ENCODE peak calls at places on chromosome 17, in six cellular contexts. I, Z, C, U, X and G are unnamed samples.

GRCh38 chr17:72393553-72393952 is 272.7 kb downstream of the SOX9 start:
- DNase-seq in I (peak; percentile 54), Z (peak; percentile 70), C (peak; percentile 99), U (peak; percentile 96), X (no peak), G (no peak)

GRCh38 chr17:50817142-50817751 is 18.1 kb upstream of the WFIKKN2 start:
- DNase-seq in I (no peak), Z (no peak), C (no peak), U (peak; percentile 36), X (peak; percentile 79), G (peak; percentile 77)

GRCh38 chr17:15657868-15658775 is 26.0 kb downstream of the TRIM16 start:
- DNase-seq in I (no peak), Z (peak; percentile 84), C (no peak), U (no peak), X (no peak), G (no peak)

GRCh38 chr17:45296833-45297124 is 20.0 kb downstream of the MAP3K14 start:
- DNase-seq in I (no peak), Z (no peak), C (no peak), U (peak; percentile 54), X (no peak), G (no peak)

GRCh38 chr17:12230411-12230810 is 209.7 kb downstream of the MAP2K4 start:
- DNase-seq in I (no peak), Z (no peak), C (no peak), U (no peak), X (no peak), G (no peak)

GRCh38 chr17:51819341-51819740 is 339.2 kb downstream of the CA10 start:
- DNase-seq in I (no peak), Z (no peak), C (no peak), U (no peak), X (no peak), G (no peak)

GRCh38 chr17:30829022-30829421 is 2.7 kb upstream of the ATAD5 start:
- DNase-seq in I (no peak), Z (no peak), C (no peak), U (no peak), X (no peak), G (no peak)

GRCh38 chr17:53039981-53040380 is 782.7 kb upstream of the KIF2B start:
- DNase-seq in I (no peak), Z (no peak), C (no peak), U (no peak), X (no peak), G (no peak)

GRCh38 chr17:74430706-74431567 is 951 bp upstream of the GPRC5C start:
- DNase-seq in I (no peak), Z (peak; percentile 68), C (peak; percentile 23), U (peak; percentile 46), X (peak; percentile 63), G (peak; percentile 87)

GRCh38 chr17:79830303-79830702 is 8.9 kb downstream of the CBX4 start:
- DNase-seq in I (no peak), Z (no peak), C (no peak), U (no peak), X (no peak), G (no peak)

GRCh38 chr17:17032131-17032692 is 10.0 kb upstream of the MPRIP start:
- DNase-seq in I (no peak), Z (peak; percentile 73), C (peak; percentile 82), U (peak; percentile 91), X (no peak), G (no peak)

GRCh38 chr17:58328195-58329034 is at the start of gene TSPOAP1:
- DNase-seq in I (no peak), Z (no peak), C (no peak), U (no peak), X (no peak), G (no peak)

GRCh38 chr17:44501866-44502265 is 1.3 kb downstream of the GPATCH8 start:
- DNase-seq in I (no peak), Z (no peak), C (peak; percentile 22), U (peak; percentile 36), X (no peak), G (no peak)

GRCh38 chr17:1010586-1010985 is 13.7 kb downstream of the TIMM22 start:
- DNase-seq in I (no peak), Z (no peak), C (no peak), U (no peak), X (no peak), G (no peak)

GRCh38 chr17:56982312-56982711 is 4.4 kb downstream of the SCPEP1 start:
- DNase-seq in I (no peak), Z (peak; percentile 82), C (no peak), U (no peak), X (no peak), G (no peak)

GRCh38 chr17:68732301-68732749 is 131.2 kb upstream of the FAM20A start:
- DNase-seq in I (no peak), Z (peak; percentile 63), C (no peak), U (no peak), X (no peak), G (peak; percentile 58)

GRCh38 chr17:1714488-1714979 is 4.4 kb upstream of the TLCD2 start:
- DNase-seq in I (peak; percentile 93), Z (peak; percentile 94), C (peak; percentile 91), U (peak; percentile 100), X (peak; percentile 70), G (peak; percentile 100)

GRCh38 chr17:72270530-72270929 is 149.7 kb downstream of the SOX9 start:
- DNase-seq in I (peak; percentile 79), Z (no peak), C (no peak), U (peak; percentile 79), X (no peak), G (no peak)

GRCh38 chr17:55292094-55292493 is 27.3 kb downstream of the HLF start:
- DNase-seq in I (no peak), Z (no peak), C (no peak), U (no peak), X (no peak), G (no peak)